ENCODE peak calls at places on chromosomes 2 and 18, in nine cellular contexts. F is breast epithelium, S is spleen, G is K562, H is HepG2, T is upper lobe of left lung, J is transverse colon, B is H1, X is GM23338. U is an unnamed sample.

GRCh38 chr2:47530105-47530504 is 127.1 kb downstream of the MSH2 start:
- DNase-seq in F (no peak), S (no peak), G (no peak), H (no peak), T (no peak), J (no peak), B (no peak), X (no peak), U (no peak)

GRCh38 chr2:121144111-121144510 is 140.9 kb downstream of the TFCP2L1 start:
- DNase-seq in F (no peak), S (no peak), G (no peak), H (no peak), T (no peak), J (no peak), B (no peak), X (no peak), U (no peak)

GRCh38 chr2:124915567-124915966 is 890.5 kb downstream of the CNTNAP5 start:
- DNase-seq in F (no peak), S (no peak), G (no peak), H (no peak), T (no peak), J (no peak), B (no peak), X (peak), U (no peak)

GRCh38 chr18:35923939-35924338 is 48.5 kb upstream of the RMP24 start:
- DNase-seq in F (no peak), S (no peak), G (no peak), H (no peak), T (no peak), J (no peak), B (no peak), X (no peak), U (no peak)

GRCh38 chr18:49135871-49136270 is 185.1 kb upstream of the SMAD7 start:
- DNase-seq in F (no peak), S (no peak), G (no peak), H (peak), T (no peak), J (no peak), B (no peak), X (peak), U (no peak)

GRCh38 chr2:230664128-230664527 is 48.5 kb upstream of the CAB39 start:
- DNase-seq in F (no peak), S (no peak), G (no peak), H (no peak), T (peak), J (no peak), B (no peak), X (no peak), U (no peak)

GRCh38 chr2:202780514-202781021 is 91.0 kb downstream of the ICA1L start:
- DNase-seq in F (no peak), S (no peak), G (no peak), H (no peak), T (no peak), J (no peak), B (no peak), X (no peak), U (no peak)

GRCh38 chr2:110679337-110679707 is 1.5 kb upstream of the BUB1 start:
- DNase-seq in F (no peak), S (no peak), G (peak), H (no peak), T (no peak), J (no peak), B (no peak), X (no peak), U (no peak)

GRCh38 chr2:137155351-137156104 is 390.2 kb downstream of the THSD7B start:
- DNase-seq in F (no peak), S (no peak), G (no peak), H (no peak), T (no peak), J (no peak), B (no peak), X (no peak), U (no peak)

GRCh38 chr18:68611301-68611700 is 103.6 kb downstream of the TMX3 start:
- DNase-seq in F (no peak), S (no peak), G (no peak), H (no peak), T (no peak), J (no peak), B (no peak), X (no peak), U (no peak)

GRCh38 chr2:196160101-196160500 is 11.3 kb downstream of the STK17B start:
- DNase-seq in F (peak), S (no peak), G (peak), H (no peak), T (peak), J (peak), B (no peak), X (peak), U (no peak)

GRCh38 chr2:144489315-144489920 is 30.5 kb downstream of the ZEB2 start:
- DNase-seq in F (no peak), S (no peak), G (no peak), H (no peak), T (no peak), J (no peak), B (no peak), X (no peak), U (no peak)

GRCh38 chr2:63044360-63045327 is 6.0 kb upstream of the OTX1 start:
- DNase-seq in F (no peak), S (peak), G (no peak), H (no peak), T (no peak), J (no peak), B (peak), X (peak), U (no peak)

GRCh38 chr2:28602751-28603639 is 107.1 kb downstream of the PLB1 start:
- DNase-seq in F (no peak), S (peak), G (no peak), H (no peak), T (no peak), J (no peak), B (no peak), X (no peak), U (no peak)

GRCh38 chr2:31387850-31388249 is 26.7 kb downstream of the XDH start:
- DNase-seq in F (no peak), S (no peak), G (no peak), H (no peak), T (no peak), J (no peak), B (no peak), X (peak), U (no peak)

GRCh38 chr2:8582850-8583399 is 98.9 kb upstream of the ID2 start:
- DNase-seq in F (no peak), S (peak), G (no peak), H (no peak), T (no peak), J (no peak), B (no peak), X (no peak), U (no peak)

GRCh38 chr18:34661464-34662087 is 48.5 kb upstream of the DTNA start:
- DNase-seq in F (no peak), S (no peak), G (peak), H (peak), T (no peak), J (no peak), B (no peak), X (peak), U (peak)

GRCh38 chr18:48592540-48592939 is 53.7 kb downstream of the CTIF start:
- DNase-seq in F (no peak), S (no peak), G (peak), H (no peak), T (no peak), J (no peak), B (no peak), X (no peak), U (no peak)

GRCh38 chr2:233351423-233351822 is 2.9 kb upstream of the DGKD start:
- DNase-seq in F (no peak), S (no peak), G (peak), H (no peak), T (no peak), J (peak), B (no peak), X (no peak), U (no peak)

GRCh38 chr2:133843091-133843490 is 274.8 kb upstream of the NCKAP5 start:
- DNase-seq in F (no peak), S (no peak), G (no peak), H (no peak), T (no peak), J (no peak), B (no peak), X (no peak), U (no peak)

GRCh38 chr2:109494351-109494750 is 119.4 kb downstream of the SEPTIN10 start:
- DNase-seq in F (no peak), S (no peak), G (no peak), H (no peak), T (no peak), J (peak), B (no peak), X (no peak), U (no peak)

GRCh38 chr2:49928541-49928940 is 774.2 kb upstream of the FSHR start:
- DNase-seq in F (no peak), S (no peak), G (no peak), H (no peak), T (no peak), J (no peak), B (no peak), X (no peak), U (no peak)

GRCh38 chr2:10876394-10876793 is 35.3 kb upstream of the KCNF1 start:
- DNase-seq in F (no peak), S (no peak), G (no peak), H (no peak), T (no peak), J (no peak), B (no peak), X (no peak), U (no peak)

GRCh38 chr18:25038261-25038660 is 313.7 kb downstream of the ZNF521 start:
- DNase-seq in F (no peak), S (no peak), G (no peak), H (no peak), T (no peak), J (no peak), B (no peak), X (no peak), U (no peak)

GRCh38 chr2:25567406-25567805 is 106.0 kb downstream of the DTNB start:
- DNase-seq in F (no peak), S (no peak), G (peak), H (peak), T (no peak), J (no peak), B (no peak), X (peak), U (no peak)

GRCh38 chr2:197031805-197032204 is 105.3 kb upstream of the PGAP1 start:
- DNase-seq in F (no peak), S (no peak), G (no peak), H (no peak), T (no peak), J (no peak), B (no peak), X (no peak), U (no peak)

GRCh38 chr2:46562451-46562841 is 83.1 kb downstream of the TMEM247 start:
- DNase-seq in F (no peak), S (no peak), G (no peak), H (no peak), T (no peak), J (no peak), B (no peak), X (no peak), U (no peak)

GRCh38 chr2:173326806-173327205 is 27.9 kb upstream of the CDCA7 start:
- DNase-seq in F (no peak), S (no peak), G (no peak), H (no peak), T (no peak), J (no peak), B (no peak), X (no peak), U (no peak)

GRCh38 chr18:22691988-22692710 is 241.0 kb upstream of the RBBP8 start:
- DNase-seq in F (no peak), S (no peak), G (no peak), H (no peak), T (no peak), J (no peak), B (no peak), X (no peak), U (no peak)

GRCh38 chr2:203936535-203936934 is at the start of gene ICOS:
- DNase-seq in F (no peak), S (no peak), G (no peak), H (no peak), T (no peak), J (no peak), B (no peak), X (no peak), U (no peak)

GRCh38 chr2:183207110-183207509 is 82.9 kb downstream of the NUP35 start:
- DNase-seq in F (no peak), S (no peak), G (peak), H (peak), T (no peak), J (no peak), B (no peak), X (peak), U (no peak)

GRCh38 chr2:239688840-239689239 is 288.0 kb upstream of the HDAC4 start:
- DNase-seq in F (no peak), S (peak), G (no peak), H (no peak), T (no peak), J (no peak), B (no peak), X (no peak), U (no peak)

GRCh38 chr2:129904532-129905446 is 74.7 kb upstream of the RAB6C start:
- DNase-seq in F (no peak), S (no peak), G (no peak), H (no peak), T (no peak), J (no peak), B (peak), X (no peak), U (no peak)

GRCh38 chr18:57190026-57190425 is 43.1 kb downstream of the BOD1L2 start:
- DNase-seq in F (no peak), S (no peak), G (no peak), H (no peak), T (no peak), J (no peak), B (no peak), X (no peak), U (no peak)

GRCh38 chr2:84924173-84925106 is 19.0 kb downstream of the TMSB10 start:
- DNase-seq in F (no peak), S (peak), G (peak), H (peak), T (peak), J (peak), B (no peak), X (peak), U (no peak)

GRCh38 chr2:72006188-72006736 is 141.4 kb downstream of the CYP26B1 start:
- DNase-seq in F (no peak), S (no peak), G (no peak), H (no peak), T (no peak), J (no peak), B (no peak), X (no peak), U (no peak)

GRCh38 chr2:159461076-159461475 is 155.3 kb downstream of the BAZ2B start:
- DNase-seq in F (no peak), S (no peak), G (no peak), H (no peak), T (no peak), J (no peak), B (no peak), X (no peak), U (no peak)

GRCh38 chr18:39838831-39839230 is 2116.2 kb upstream of the PIK3C3 start:
- DNase-seq in F (no peak), S (no peak), G (no peak), H (no peak), T (no peak), J (no peak), B (no peak), X (no peak), U (no peak)

GRCh38 chr2:223314831-223315230 is 262.8 kb downstream of the KCNE4 start:
- DNase-seq in F (no peak), S (no peak), G (no peak), H (no peak), T (no peak), J (no peak), B (no peak), X (no peak), U (no peak)

GRCh38 chr18:2518473-2518872 is 52.8 kb downstream of the METTL4 start:
- DNase-seq in F (no peak), S (no peak), G (no peak), H (no peak), T (no peak), J (no peak), B (no peak), X (no peak), U (no peak)

GRCh38 chr2:42372474-42372787 is 11.4 kb upstream of the COX7A2L start:
- DNase-seq in F (no peak), S (no peak), G (no peak), H (no peak), T (no peak), J (no peak), B (no peak), X (no peak), U (no peak)

GRCh38 chr2:42371621-42372473 is 10.8 kb upstream of the COX7A2L start:
- DNase-seq in F (no peak), S (no peak), G (no peak), H (no peak), T (no peak), J (no peak), B (no peak), X (no peak), U (no peak)

GRCh38 chr2:42378415-42378814 is 17.4 kb upstream of the COX7A2L start:
- DNase-seq in F (no peak), S (no peak), G (no peak), H (no peak), T (no peak), J (no peak), B (no peak), X (no peak), U (no peak)

GRCh38 chr2:42372801-42373200 is 11.8 kb upstream of the COX7A2L start:
- DNase-seq in F (no peak), S (no peak), G (no peak), H (no peak), T (no peak), J (no peak), B (no peak), X (no peak), U (no peak)

DNA sequence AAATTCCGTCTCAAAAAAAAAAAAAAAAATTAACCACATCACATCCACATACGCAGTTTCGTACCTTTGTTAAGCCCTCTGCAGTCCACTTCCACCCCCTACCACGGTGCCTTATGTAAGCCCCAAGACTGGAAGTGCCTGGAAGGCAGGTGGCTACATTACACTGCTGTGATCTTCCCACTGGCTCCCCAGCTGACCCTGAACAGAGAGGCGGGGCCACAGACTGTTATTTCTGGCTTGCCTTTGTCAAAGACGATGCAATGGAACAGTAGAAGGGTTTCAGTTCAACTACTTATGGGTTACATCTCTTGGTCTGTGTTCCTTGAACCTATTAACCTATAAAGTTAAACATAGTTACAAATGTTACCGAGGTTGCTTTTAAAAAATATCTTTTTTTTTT is 15.7 kb upstream of the COX7A2L start:
- DNase-seq in F (no peak), S (no peak), G (no peak), H (no peak), T (no peak), J (no peak), B (no peak), X (no peak), U (no peak)
- TF ChIP-seq POLR2AphosphoS5 in F (no peak), S (no peak), G (no peak), H (no peak), T (no peak), J (no peak), B (no peak), X (no peak), U (no peak)

DNA sequence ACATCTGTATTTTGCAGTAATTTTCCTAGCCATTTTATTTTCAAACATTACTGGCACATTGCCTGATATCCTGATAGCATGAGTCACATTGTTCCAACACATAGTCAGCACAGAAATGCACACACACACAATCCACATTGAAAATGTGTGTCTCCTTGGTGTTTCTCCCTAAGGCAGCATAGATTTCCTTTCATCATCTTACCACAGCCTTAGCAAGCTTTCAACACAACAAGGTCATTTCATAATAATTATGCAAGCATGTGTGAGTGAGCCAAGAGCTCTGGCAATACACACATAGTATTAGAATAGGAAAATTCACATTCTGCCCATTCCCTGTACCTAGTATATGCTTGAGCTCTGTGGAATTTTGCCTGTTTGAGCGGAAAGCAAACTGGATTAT is 245.3 kb upstream of the MEIS1 start:
- DNase-seq in F (no peak), S (no peak), G (no peak), H (no peak), T (no peak), J (no peak), B (no peak), X (no peak), U (no peak)
- TF ChIP-seq POLR2AphosphoS5 in F (peak), S (no peak), G (no peak), H (no peak), T (peak), J (peak), B (no peak), X (no peak), U (no peak)

DNA sequence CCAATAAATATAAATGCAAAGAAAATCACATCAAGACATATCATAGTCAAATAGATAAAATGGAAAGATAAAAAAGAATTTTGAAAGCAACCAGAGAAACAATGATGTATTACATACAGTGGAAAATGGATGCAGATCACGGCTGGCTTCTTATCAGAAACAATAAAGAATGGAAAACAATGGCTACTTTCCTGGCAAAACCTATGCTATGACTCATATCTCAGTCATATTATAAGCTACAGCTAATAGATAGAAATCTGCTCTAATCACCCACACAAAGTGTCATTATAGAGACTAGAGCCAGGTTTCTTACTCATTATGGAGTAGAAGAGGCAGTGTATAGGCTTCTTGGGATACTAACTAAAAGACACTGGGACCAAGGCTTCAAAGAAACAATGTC is 93.5 kb upstream of the TACR1 start:
- DNase-seq in F (no peak), S (no peak), G (no peak), H (no peak), T (no peak), J (no peak), B (no peak), X (no peak), U (no peak)
- TF ChIP-seq POLR2AphosphoS5 in F (no peak), S (no peak), G (no peak), H (no peak), T (no peak), J (no peak), B (no peak), X (no peak), U (no peak)

DNA sequence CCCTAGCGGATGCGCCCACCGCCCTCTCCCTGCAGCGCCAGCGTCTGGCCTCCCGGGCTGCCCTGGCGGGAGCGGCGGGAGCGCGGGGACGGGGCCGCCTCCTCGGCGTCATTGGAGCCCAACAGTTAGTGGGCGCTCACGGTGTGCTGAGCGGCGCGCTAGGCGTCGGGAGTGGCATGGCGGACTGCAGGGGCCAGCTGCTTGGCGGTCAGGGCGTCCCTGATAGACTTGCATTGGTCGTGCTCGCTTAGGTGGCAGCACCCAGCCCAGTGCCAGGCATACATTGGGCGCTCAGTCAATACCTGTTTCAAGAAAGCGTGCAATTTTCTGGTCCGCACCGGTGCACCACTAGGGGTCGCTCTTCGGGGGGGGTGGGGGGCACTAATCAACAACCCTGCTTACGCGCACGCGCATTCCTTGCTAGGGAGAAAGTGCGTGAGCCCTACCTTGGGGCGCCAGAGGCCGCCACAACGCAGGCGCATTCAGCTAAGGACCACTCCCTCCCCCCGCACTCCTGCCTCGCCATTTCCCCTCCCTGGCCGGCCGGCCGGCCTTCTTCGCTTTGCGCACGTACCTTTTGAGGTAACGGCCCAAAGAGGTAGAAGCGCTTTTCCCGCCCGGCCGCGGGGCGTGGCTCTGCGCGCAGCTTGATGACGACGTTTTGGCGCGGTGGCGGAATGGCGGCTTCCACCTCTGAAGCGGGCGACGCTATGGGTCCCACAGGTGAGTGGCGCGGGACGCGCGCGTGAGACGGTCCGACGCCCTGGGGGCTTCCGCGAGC is 411 bp upstream of the MZT2A start:
- DNase-seq in F (peak), S (peak), G (peak), H (peak), T (peak), J (peak), B (peak), X (peak), U (peak)
- TF ChIP-seq POLR2AphosphoS5 in F (peak), S (peak), G (peak), H (peak), T (peak), J (peak), B (peak), X (no peak), U (no peak)